ENCODE peak calls at places on chromosome 18, in eight cellular contexts. One of them, this sample, is unnamed.

GRCh38 chr18:13564579-13564978 is 161.8 kb downstream of the FAM210A start:
- DNase-seq in right lobe of liver: peak
- DNase-seq in GM12878: no peak
- DNase-seq in COR-L47: peak
- DNase-seq in stimulated activated naive CD4-positive, alpha-beta T cell: no peak
- DNase-seq in GM06990: no peak
- DNase-seq in CD4-positive, CD25-positive, alpha-beta regulatory T cell: no peak
- DNase-seq in astrocyte: no peak
- DNase-seq in this sample: peak

GRCh38 chr18:3451166-3451988 is 1.4 kb downstream of the TGIF1 start:
- DNase-seq in right lobe of liver: peak
- DNase-seq in CD4-positive, CD25-positive, alpha-beta regulatory T cell: peak
- DNase-seq in COR-L47: peak
- DNase-seq in astrocyte: peak
- DNase-seq in stimulated activated naive CD4-positive, alpha-beta T cell: peak
- DNase-seq in GM12878: no peak
- DNase-seq in GM06990: peak
- DNase-seq in this sample: peak

GRCh38 chr18:23945416-23946079 is 69.0 kb upstream of the TTC39C start:
- DNase-seq in right lobe of liver: no peak
- DNase-seq in COR-L47: no peak
- DNase-seq in GM06990: peak
- DNase-seq in stimulated activated naive CD4-positive, alpha-beta T cell: no peak
- DNase-seq in GM12878: no peak
- DNase-seq in CD4-positive, CD25-positive, alpha-beta regulatory T cell: no peak
- DNase-seq in astrocyte: no peak
- DNase-seq in this sample: no peak

GRCh38 chr18:63832470-63832869 is 55.0 kb upstream of the SERPINB2 start:
- DNase-seq in GM12878: no peak
- DNase-seq in right lobe of liver: no peak
- DNase-seq in GM06990: peak
- DNase-seq in CD4-positive, CD25-positive, alpha-beta regulatory T cell: no peak
- DNase-seq in astrocyte: peak
- DNase-seq in COR-L47: no peak
- DNase-seq in stimulated activated naive CD4-positive, alpha-beta T cell: no peak
- DNase-seq in this sample: no peak

GRCh38 chr18:43129946-43130523 is 14.6 kb upstream of the RIT2 start:
- DNase-seq in right lobe of liver: no peak
- DNase-seq in stimulated activated naive CD4-positive, alpha-beta T cell: no peak
- DNase-seq in CD4-positive, CD25-positive, alpha-beta regulatory T cell: no peak
- DNase-seq in GM12878: no peak
- DNase-seq in GM06990: no peak
- DNase-seq in astrocyte: peak
- DNase-seq in COR-L47: peak
- DNase-seq in this sample: no peak

GRCh38 chr18:49014605-49015267 is 64.0 kb upstream of the SMAD7 start:
- DNase-seq in GM06990: no peak
- DNase-seq in stimulated activated naive CD4-positive, alpha-beta T cell: no peak
- DNase-seq in astrocyte: no peak
- DNase-seq in GM12878: no peak
- DNase-seq in CD4-positive, CD25-positive, alpha-beta regulatory T cell: no peak
- DNase-seq in COR-L47: no peak
- DNase-seq in right lobe of liver: no peak
- DNase-seq in this sample: no peak

GRCh38 chr18:49856531-49856930 is 43.2 kb upstream of the ACAA2 start:
- DNase-seq in stimulated activated naive CD4-positive, alpha-beta T cell: no peak
- DNase-seq in CD4-positive, CD25-positive, alpha-beta regulatory T cell: no peak
- DNase-seq in right lobe of liver: no peak
- DNase-seq in GM12878: no peak
- DNase-seq in COR-L47: no peak
- DNase-seq in GM06990: no peak
- DNase-seq in astrocyte: no peak
- DNase-seq in this sample: no peak

GRCh38 chr18:25239636-25240468 is 112.1 kb downstream of the ZNF521 start:
- DNase-seq in right lobe of liver: no peak
- DNase-seq in COR-L47: no peak
- DNase-seq in stimulated activated naive CD4-positive, alpha-beta T cell: peak
- DNase-seq in GM12878: no peak
- DNase-seq in GM06990: no peak
- DNase-seq in CD4-positive, CD25-positive, alpha-beta regulatory T cell: no peak
- DNase-seq in astrocyte: peak
- DNase-seq in this sample: no peak

GRCh38 chr18:52060612-52061259 is 279.3 kb upstream of the DCC start:
- DNase-seq in CD4-positive, CD25-positive, alpha-beta regulatory T cell: no peak
- DNase-seq in GM06990: no peak
- DNase-seq in astrocyte: no peak
- DNase-seq in GM12878: no peak
- DNase-seq in right lobe of liver: no peak
- DNase-seq in COR-L47: peak
- DNase-seq in stimulated activated naive CD4-positive, alpha-beta T cell: no peak
- DNase-seq in this sample: no peak

GRCh38 chr18:69469444-69469919 is 68.8 kb downstream of the DOK6 start:
- DNase-seq in GM06990: peak
- DNase-seq in COR-L47: no peak
- DNase-seq in CD4-positive, CD25-positive, alpha-beta regulatory T cell: no peak
- DNase-seq in astrocyte: no peak
- DNase-seq in right lobe of liver: no peak
- DNase-seq in stimulated activated naive CD4-positive, alpha-beta T cell: no peak
- DNase-seq in GM12878: no peak
- DNase-seq in this sample: no peak

GRCh38 chr18:49023938-49024341 is 73.2 kb upstream of the SMAD7 start:
- DNase-seq in astrocyte: no peak
- DNase-seq in GM06990: no peak
- DNase-seq in right lobe of liver: no peak
- DNase-seq in stimulated activated naive CD4-positive, alpha-beta T cell: no peak
- DNase-seq in CD4-positive, CD25-positive, alpha-beta regulatory T cell: no peak
- DNase-seq in GM12878: no peak
- DNase-seq in COR-L47: no peak
- DNase-seq in this sample: no peak

GRCh38 chr18:48723837-48724236 is 185.0 kb downstream of the CTIF start:
- DNase-seq in stimulated activated naive CD4-positive, alpha-beta T cell: no peak
- DNase-seq in CD4-positive, CD25-positive, alpha-beta regulatory T cell: no peak
- DNase-seq in astrocyte: no peak
- DNase-seq in COR-L47: no peak
- DNase-seq in GM12878: peak
- DNase-seq in GM06990: no peak
- DNase-seq in right lobe of liver: no peak
- DNase-seq in this sample: no peak

GRCh38 chr18:59696311-59697235 is 650 bp downstream of the CCBE1 start:
- DNase-seq in GM12878: no peak
- DNase-seq in CD4-positive, CD25-positive, alpha-beta regulatory T cell: no peak
- DNase-seq in stimulated activated naive CD4-positive, alpha-beta T cell: no peak
- DNase-seq in COR-L47: peak
- DNase-seq in GM06990: no peak
- DNase-seq in right lobe of liver: no peak
- DNase-seq in astrocyte: peak
- DNase-seq in this sample: no peak

GRCh38 chr18:63834471-63835113 is 52.9 kb upstream of the SERPINB2 start:
- DNase-seq in CD4-positive, CD25-positive, alpha-beta regulatory T cell: no peak
- DNase-seq in COR-L47: no peak
- DNase-seq in GM12878: no peak
- DNase-seq in stimulated activated naive CD4-positive, alpha-beta T cell: no peak
- DNase-seq in right lobe of liver: no peak
- DNase-seq in GM06990: no peak
- DNase-seq in astrocyte: no peak
- DNase-seq in this sample: no peak